ENCODE peak calls at places on chromosomes 11 and 22, in six cellular contexts. R, J, H, C, D and Y are unnamed samples. For H3K4me1, the result is how much of the 10 kb centered on the place peaks cover.

GRCh38 chr11:86676533-86677154 is 4.2 kb upstream of the ME3 start:
- DNase-seq in D (no peak), R (no peak), C (no peak), H (no peak), J (no peak), Y (peak)

GRCh38 chr22:43173976-43174720 is 12.8 kb downstream of the TTLL12 start:
- DNase-seq in J (no peak), D (no peak), R (no peak), H (no peak), C (no peak), Y (no peak)

GRCh38 chr11:80414766-80415165 is 973.9 kb upstream of the TENM4 start:
- DNase-seq in H (no peak), D (no peak), R (no peak), J (no peak), C (no peak), Y (no peak)

GRCh38 chr22:19878461-19879247 is 24.0 kb upstream of the GNB1L start:
- DNase-seq in H (no peak), D (no peak), J (peak), R (peak), C (no peak), Y (no peak)

GRCh38 chr11:97871816-97872215 is 1148.9 kb upstream of the CNTN5 start:
- DNase-seq in H (no peak), R (no peak), C (no peak), D (no peak), J (no peak), Y (no peak)

GRCh38 chr11:116500002-116500832 is 272.6 kb downstream of the BUD13 start:
- DNase-seq in R (no peak), H (no peak), C (no peak), J (no peak), D (no peak), Y (no peak)

GRCh38 chr11:7994581-7995278 is 7.6 kb downstream of the EIF3F start:
- DNase-seq in H (no peak), J (no peak), R (no peak), C (no peak), D (no peak), Y (no peak)

GRCh38 chr11:44913502-44913901 is 37.2 kb downstream of the TP53I11 start:
- DNase-seq in D (no peak), H (no peak), J (no peak), C (no peak), R (no peak), Y (no peak)

GRCh38 chr11:79150966-79151365 is 289.9 kb downstream of the TENM4 start:
- DNase-seq in J (no peak), D (no peak), C (no peak), H (no peak), R (no peak), Y (no peak)

GRCh38 chr11:80844110-80844509 is 1403.3 kb upstream of the TENM4 start:
- DNase-seq in C (no peak), R (no peak), H (no peak), D (no peak), J (no peak), Y (no peak)

GRCh38 chr11:119728226-119728626 is 774 bp downstream of the NECTIN1 start:
- DNase-seq in D (no peak), J (no peak), R (no peak), C (peak), H (no peak), Y (peak)

GRCh38 chr11:2390871-2391662 is 9.5 kb upstream of the TSSC4 start:
- DNase-seq in D (no peak), R (no peak), J (peak), H (no peak), C (no peak), Y (no peak)

GRCh38 chr11:2390091-2390870 is 10.3 kb upstream of the TSSC4 start:
- DNase-seq in C (no peak), J (no peak), R (peak), D (no peak), H (no peak), Y (no peak)

GRCh38 chr11:2388431-2389024 is 11.4 kb downstream of the CD81 start:
- DNase-seq in H (no peak), C (no peak), J (no peak), D (no peak), R (no peak), Y (no peak)

GRCh38 chr11:2387266-2387982 is 10.3 kb downstream of the CD81 start:
- DNase-seq in R (no peak), J (peak), H (no peak), D (no peak), C (peak), Y (no peak)

GRCh38 chr11:2389344-2390026 is 11.1 kb upstream of the TSSC4 start:
- DNase-seq in D (no peak), J (no peak), C (no peak), H (no peak), R (no peak), Y (no peak)
- H3K4me1 ChIP-seq in D (under half), J (under half), C (half or more), H (half or more), R (under half), Y (under half)

DNA sequence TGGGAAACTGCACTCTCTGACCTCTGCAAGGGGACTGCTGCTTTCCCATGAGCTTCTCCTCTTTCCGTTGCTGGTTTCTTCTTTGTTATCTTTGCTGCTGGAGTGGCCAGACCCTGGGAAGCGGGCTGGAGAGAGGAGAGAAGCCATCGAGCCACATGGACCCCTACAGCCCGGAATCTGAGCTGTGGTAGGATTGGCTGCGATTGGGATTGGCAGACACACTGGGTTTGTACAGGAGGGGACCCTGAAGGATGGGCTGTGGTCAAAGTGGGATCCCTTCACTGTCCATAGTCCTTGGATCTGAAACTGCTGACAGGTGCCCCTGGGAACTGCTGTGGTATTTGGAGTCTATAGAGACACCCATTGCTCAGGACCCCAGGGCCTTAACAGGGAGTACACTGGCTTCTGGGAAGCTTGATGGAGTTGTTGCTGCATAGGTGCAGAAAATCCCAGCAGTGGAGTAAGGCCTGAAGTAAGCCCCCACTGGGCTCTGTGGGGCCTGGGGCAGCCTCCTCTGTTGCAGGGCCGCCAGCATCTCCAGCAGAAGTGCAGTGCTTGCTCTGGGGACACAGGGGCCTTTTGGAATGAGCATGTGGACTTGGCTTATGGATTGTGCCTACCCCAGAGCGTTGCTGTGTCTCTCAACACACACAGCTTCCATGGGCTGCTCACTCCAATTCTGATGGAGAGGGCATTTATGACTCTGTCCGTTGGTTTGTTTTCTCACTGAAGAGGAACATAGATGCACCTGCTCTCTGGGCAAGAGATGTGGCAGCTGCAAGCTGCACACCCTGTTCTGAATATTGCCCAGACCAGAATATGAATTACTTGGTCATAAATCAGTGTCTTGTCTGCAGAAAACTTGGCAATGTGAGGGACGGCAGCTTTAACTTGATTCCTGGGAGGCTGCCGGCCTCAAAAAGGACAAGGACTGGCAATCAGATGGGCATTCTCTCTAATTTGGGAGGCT is 32.0 kb downstream of the BCR start:
- DNase-seq in J (no peak), H (no peak), R (no peak), C (no peak), D (no peak), Y (no peak)
- H3K4me1 ChIP-seq in J (under half), H (half or more), R (under half), C (half or more), D (under half), Y (under half)

GRCh38 chr11:34639545-34639944 is 18.7 kb downstream of the EHF start:
- DNase-seq in D (no peak), H (no peak), R (no peak), J (no peak), C (no peak), Y (no peak)
- H3K4me1 ChIP-seq in D (under half), H (under half), R (under half), J (under half), C (under half), Y (under half)

GRCh38 chr22:30297276-30298004 is 8.1 kb upstream of the CASTOR1 start:
- DNase-seq in J (no peak), D (no peak), C (no peak), R (no peak), H (no peak), Y (no peak)

GRCh38 chr22:30296851-30297250 is 7.5 kb upstream of the CASTOR1 start:
- DNase-seq in C (no peak), D (no peak), R (peak), H (no peak), J (no peak), Y (no peak)

GRCh38 chr22:30298005-30298701 is 8.8 kb upstream of the CASTOR1 start:
- DNase-seq in H (no peak), C (no peak), R (no peak), J (no peak), D (no peak), Y (no peak)

GRCh38 chr22:30301995-30302809 is 12.9 kb upstream of the CASTOR1 start:
- DNase-seq in D (no peak), J (peak), C (no peak), H (peak), R (peak), Y (no peak)

GRCh38 chr22:30299322-30299721 is 10.0 kb upstream of the CASTOR1 start:
- DNase-seq in D (no peak), J (no peak), H (no peak), C (no peak), R (no peak), Y (no peak)
- H3K4me1 ChIP-seq in D (half or more), J (under half), H (half or more), C (half or more), R (under half), Y (under half)

GRCh38 chr11:66022401-66023185 is 3.7 kb downstream of the CATSPER1 start:
- DNase-seq in D (peak), J (peak), C (peak), H (peak), R (peak), Y (peak)
- H3K4me1 ChIP-seq in D (under half), J (under half), C (under half), H (under half), R (under half), Y (under half)

DNA sequence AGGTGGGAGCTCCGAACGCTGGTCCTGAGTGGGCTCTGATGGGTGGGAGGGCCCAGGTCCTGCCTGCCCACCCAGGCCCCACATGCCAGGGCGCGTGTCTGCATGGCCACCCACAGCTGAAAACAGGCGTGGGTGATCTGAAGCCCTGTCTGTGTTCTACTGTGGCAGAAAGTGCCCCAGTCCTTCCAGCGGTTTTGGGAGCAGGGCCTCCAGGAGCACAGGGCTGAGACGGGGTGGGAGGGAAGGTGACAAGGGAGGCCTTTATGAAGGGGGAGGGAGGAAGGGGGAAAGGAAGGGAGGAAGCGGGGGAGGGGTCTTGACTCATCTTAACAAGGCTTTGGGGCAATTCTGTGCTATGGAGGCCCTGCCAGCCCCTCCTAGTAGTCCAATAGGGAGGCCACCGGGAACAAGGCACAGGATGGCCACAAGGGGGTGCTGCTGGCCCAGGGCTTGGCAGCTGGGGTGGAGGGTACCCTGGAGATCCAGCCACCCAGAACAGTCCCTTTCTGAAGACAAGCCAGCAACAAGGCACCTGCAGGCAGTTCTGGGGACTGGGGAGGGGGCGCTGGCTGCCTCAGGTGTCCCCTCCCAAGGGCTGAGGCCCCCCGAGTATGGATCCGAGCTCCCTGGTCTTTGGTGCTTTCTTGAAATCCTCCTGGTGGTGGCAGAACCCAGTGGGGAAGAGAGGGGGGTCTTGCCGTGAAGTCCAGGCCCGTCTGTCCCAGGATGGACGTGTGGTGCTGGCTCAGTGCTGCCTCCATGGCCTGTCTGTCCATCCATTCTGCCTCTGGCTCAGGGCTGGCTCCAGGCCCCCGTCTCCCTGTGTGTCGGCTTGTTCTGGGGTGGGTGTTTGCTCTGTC is 6.3 kb upstream of the FADS3 start:
- DNase-seq in R (peak), J (peak), C (peak), D (peak), H (peak), Y (peak)
- H3K4me1 ChIP-seq in R (under half), J (under half), C (under half), D (under half), H (under half), Y (under half)

GRCh38 chr11:12502041-12502440 is 124.7 kb downstream of the PARVA start:
- DNase-seq in R (no peak), D (no peak), C (no peak), J (no peak), H (no peak), Y (no peak)

GRCh38 chr11:12502950-12503579 is 125.7 kb downstream of the PARVA start:
- DNase-seq in C (no peak), H (no peak), D (no peak), J (no peak), R (no peak), Y (no peak)

GRCh38 chr11:12497431-12497830 is 120.1 kb downstream of the PARVA start:
- DNase-seq in R (no peak), J (no peak), D (no peak), C (no peak), H (no peak), Y (no peak)

GRCh38 chr11:12496181-12497025 is 119.0 kb downstream of the PARVA start:
- DNase-seq in J (no peak), D (no peak), C (no peak), H (no peak), R (no peak), Y (no peak)

GRCh38 chr11:12499071-12499470 is 121.7 kb downstream of the PARVA start:
- DNase-seq in C (no peak), R (no peak), D (no peak), H (no peak), J (no peak), Y (no peak)
- H3K4me1 ChIP-seq in C (under half), R (under half), D (under half), H (under half), J (under half), Y (under half)

DNA sequence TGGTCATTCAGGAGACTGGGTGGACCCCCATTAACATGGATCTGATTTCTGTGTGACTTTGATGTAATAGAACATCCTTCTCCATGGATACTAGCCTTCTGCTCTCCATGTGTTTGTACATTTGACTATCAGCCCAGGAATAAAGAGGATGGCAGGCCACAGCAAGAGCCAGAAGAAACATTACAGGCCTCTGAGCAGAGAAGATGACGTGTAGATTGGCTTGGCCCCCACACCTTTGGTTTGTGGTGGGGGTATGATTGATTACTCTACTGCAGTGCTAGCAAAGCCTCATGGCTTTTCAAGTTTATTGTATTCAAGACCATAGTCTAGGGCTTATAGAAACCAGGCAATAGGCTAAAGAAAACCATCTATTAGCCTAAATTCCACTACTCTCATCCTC is 77.0 kb downstream of the GRAMD1B start:
- DNase-seq in J (no peak), R (no peak), C (no peak), D (no peak), H (no peak), Y (no peak)
- H3K4me1 ChIP-seq in J (under half), R (under half), C (under half), D (under half), H (under half), Y (under half)